ENCODE peak calls at places on chromosomes 6 and 20, in five cellular contexts. M is left lung, K is IMR-90, Q is HFF-Myc, P is A549. V is an unnamed sample.

GRCh38 chr20:56433880-56434255 is 21.8 kb downstream of the CASS4 start:
- DNase-seq in P (no peak), Q (peak; percentile 77), M (no peak), K (peak; percentile 94), V (no peak)

GRCh38 chr6:169539176-169539897 is 162.5 kb downstream of the WDR27 start:
- DNase-seq in P (no peak), K (peak; percentile 70), M (no peak), Q (no peak), V (no peak)

GRCh38 chr20:31693987-31694661 is 28.5 kb downstream of the BCL2L1 start:
- DNase-seq in M (no peak), Q (no peak), K (no peak), P (no peak), V (no peak)

GRCh38 chr6:107801195-107801594 is 22.9 kb downstream of the SCML4 start:
- DNase-seq in Q (no peak), P (no peak), K (no peak), M (no peak), V (no peak)

GRCh38 chr6:43758617-43759050 is 11.4 kb upstream of the VEGFA start:
- DNase-seq in P (no peak), Q (no peak), M (no peak), K (no peak), V (no peak)

GRCh38 chr6:134551245-134551960 is 233.5 kb upstream of the SGK1 start:
- DNase-seq in P (peak; percentile 38), K (peak; percentile 90), Q (peak; percentile 44), M (no peak), V (no peak)

GRCh38 chr20:44010162-44010704 is 95.6 kb downstream of the TOX2 start:
- DNase-seq in K (no peak), Q (no peak), P (no peak), M (no peak), V (no peak)

GRCh38 chr20:17940447-17940971 is 28.1 kb downstream of the SNX5 start:
- DNase-seq in K (no peak), Q (no peak), P (no peak), M (no peak), V (no peak)

GRCh38 chr6:111011360-111012142 is 29.7 kb downstream of the RPF2 start:
- DNase-seq in P (peak; percentile 30), Q (no peak), M (no peak), K (peak; percentile 55), V (no peak)

GRCh38 chr20:58349586-58349985 is 39.4 kb upstream of the VAPB start:
- DNase-seq in P (peak; percentile 40), M (no peak), K (peak; percentile 88), Q (peak; percentile 51), V (no peak)

GRCh38 chr6:20033697-20034407 is 178.4 kb downstream of the MBOAT1 start:
- DNase-seq in Q (no peak), P (no peak), M (no peak), K (no peak), V (no peak)

GRCh38 chr20:9052136-9052535 is 16.8 kb upstream of the PLCB4 start:
- DNase-seq in Q (no peak), K (no peak), P (no peak), M (no peak), V (no peak)